ENCODE peak calls at places on chromosomes 1 and 21, in six cellular contexts. D is caudate nucleus; H is cardiac muscle cell; B is hippocampal formation; W is activated CD4-positive, alpha-beta T cell treated with anti-CD3 and anti-CD28 coated beads, Interleukin-2, amount 50 U/mL, for 48 hours; T is heart left ventricle. Z is an unnamed sample.

GRCh38 chr21:41683815-41684214 is 83.0 kb downstream of the RIPK4 start:
- DNase-seq in H (no peak), W (no peak), B (no peak), T (no peak), D (no peak), Z (no peak)

GRCh38 chr1:28266920-28267322 is 7.6 kb downstream of the SESN2 start:
- DNase-seq in T (no peak), D (no peak), W (no peak), B (no peak), H (peak), Z (no peak)

GRCh38 chr1:58158006-58158405 is 388.5 kb downstream of the OMA1 start:
- DNase-seq in W (no peak), D (no peak), H (no peak), B (no peak), T (no peak), Z (no peak)

GRCh38 chr21:30935121-30935888 is 53.9 kb upstream of the KRTAP11-1 start:
- DNase-seq in W (no peak), B (no peak), H (no peak), D (no peak), T (no peak), Z (no peak)

GRCh38 chr1:216815239-216815955 is 92.2 kb upstream of the ESRRG start:
- DNase-seq in T (peak), D (no peak), H (peak), W (no peak), B (no peak), Z (peak)

GRCh38 chr1:16012590-16013219 is 5.1 kb downstream of the HSPB7 start:
- DNase-seq in T (peak), H (peak), D (no peak), B (no peak), W (peak), Z (peak)

GRCh38 chr1:204338997-204339396 is 20.7 kb downstream of the PLEKHA6 start:
- DNase-seq in W (no peak), B (no peak), T (no peak), H (no peak), D (no peak), Z (no peak)

GRCh38 chr1:2583871-2584341 is 2.7 kb upstream of the PRXL2B start:
- DNase-seq in B (no peak), W (no peak), H (peak), T (peak), D (no peak), Z (no peak)

GRCh38 chr1:201214461-201214860 is 23.8 kb downstream of the IGFN1 start:
- DNase-seq in T (no peak), W (no peak), H (no peak), D (no peak), B (no peak), Z (peak)

GRCh38 chr1:220827445-220828210 is 40.9 kb downstream of the MTARC1 start:
- DNase-seq in W (no peak), T (no peak), D (no peak), H (peak), B (no peak), Z (no peak)

GRCh38 chr1:94411217-94411616 is 7.0 kb upstream of the ABCD3 start:
- DNase-seq in D (no peak), W (no peak), H (no peak), T (no peak), B (no peak), Z (no peak)

GRCh38 chr1:86705633-86705985 is 1.2 kb downstream of the SH3GLB1 start:
- DNase-seq in W (no peak), B (no peak), H (peak), D (no peak), T (no peak), Z (no peak)

GRCh38 chr21:45366931-45367401 is 38.0 kb upstream of the COL18A1 start:
- DNase-seq in D (no peak), H (peak), W (no peak), T (peak), B (no peak), Z (no peak)

GRCh38 chr21:36749935-36750578 is 51.1 kb downstream of the SIM2 start:
- DNase-seq in T (peak), H (peak), B (no peak), D (no peak), W (no peak), Z (no peak)

GRCh38 chr1:25051906-25052305 is 121.8 kb upstream of the RUNX3 start:
- DNase-seq in D (no peak), W (no peak), T (no peak), B (no peak), H (no peak), Z (no peak)

GRCh38 chr21:39523930-39524329 is 72.2 kb downstream of the SH3BGR start:
- DNase-seq in B (no peak), T (no peak), D (no peak), H (no peak), W (no peak), Z (no peak)

GRCh38 chr1:58773406-58773840 is 10.4 kb downstream of the JUN start:
- DNase-seq in W (no peak), H (peak), B (no peak), D (no peak), T (peak), Z (no peak)

GRCh38 chr1:58660105-58660504 is 39.8 kb downstream of the MYSM1 start:
- DNase-seq in D (no peak), W (no peak), H (no peak), B (no peak), T (no peak), Z (no peak)

GRCh38 chr1:201142011-201142853 is 12.0 kb downstream of the TMEM9 start:
- DNase-seq in B (no peak), H (no peak), D (no peak), T (no peak), W (no peak), Z (no peak)

GRCh38 chr1:53737648-53738204 is 1.2 kb downstream of the GLIS1 start:
- DNase-seq in T (no peak), H (no peak), B (no peak), D (no peak), W (no peak), Z (no peak)

GRCh38 chr21:32412162-32412997 is at the start of gene EVA1C:
- DNase-seq in H (peak), B (peak), D (no peak), W (peak), T (peak), Z (no peak)

GRCh38 chr1:228487336-228488106 is at the start of gene RNF187:
- DNase-seq in T (peak), B (peak), W (peak), H (no peak), D (no peak), Z (peak)

GRCh38 chr1:226123212-226123560 is 60.7 kb downstream of the H3-3A start:
- DNase-seq in D (no peak), B (no peak), H (no peak), W (no peak), T (no peak), Z (no peak)

GRCh38 chr21:33025106-33025470 is 647 bp upstream of the OLIG2 start:
- DNase-seq in D (peak), W (no peak), T (no peak), B (peak), H (no peak), Z (no peak)

GRCh38 chr1:59446257-59446901 is 149.5 kb downstream of the FGGY start:
- DNase-seq in W (no peak), T (no peak), H (peak), B (no peak), D (no peak), Z (no peak)

GRCh38 chr1:94024109-94024792 is 96.7 kb downstream of the ABCA4 start:
- DNase-seq in B (no peak), T (no peak), D (no peak), H (no peak), W (no peak), Z (no peak)

GRCh38 chr1:205610781-205611473 is 20.9 kb downstream of the ELK4 start:
- DNase-seq in H (no peak), D (no peak), T (no peak), W (no peak), B (no peak), Z (no peak)

GRCh38 chr1:240946926-240947325 is 335.0 kb upstream of the GREM2 start:
- DNase-seq in T (no peak), B (no peak), D (no peak), W (no peak), H (peak), Z (peak)

GRCh38 chr21:18373631-18374030 is 30.0 kb downstream of the TMPRSS15 start:
- DNase-seq in W (no peak), B (no peak), T (no peak), D (no peak), H (no peak), Z (no peak)

GRCh38 chr1:5451671-5452070 is 540.6 kb downstream of the NPHP4 start:
- DNase-seq in H (no peak), B (no peak), T (no peak), W (no peak), D (no peak), Z (no peak)

GRCh38 chr1:110606784-110607662 is 865 bp upstream of the KCNA2 start:
- DNase-seq in W (no peak), B (no peak), H (peak), D (peak), T (no peak), Z (no peak)

GRCh38 chr1:153592706-153593105 is 20.2 kb downstream of the S100A16 start:
- DNase-seq in D (no peak), T (no peak), B (no peak), W (no peak), H (no peak), Z (no peak)